ENCODE peak calls at places on chromosomes 7 and 10, in seven cellular contexts. M is psoas muscle, X is AG04450, H is DND-41, D is neuronal stem cell, B is endodermal cell, K is substantia nigra. Y is an unnamed sample.

GRCh38 chr10:114545071-114545470 is 113.0 kb downstream of the ABLIM1 start:
- DNase-seq in M (no peak), X (no peak), H (no peak), D (no peak), B (no peak), K (no peak), Y (no peak)

GRCh38 chr10:133438711-133439273 is 14.4 kb upstream of the SPRN start:
- DNase-seq in M (no peak), X (no peak), H (peak), D (no peak), B (peak), K (no peak), Y (peak)

GRCh38 chr10:43888551-43888950 is 239.9 kb upstream of the ZNF32 start:
- DNase-seq in M (no peak), X (peak), H (no peak), D (no peak), B (no peak), K (no peak), Y (no peak)

GRCh38 chr10:11551915-11552602 is 59.4 kb downstream of the USP6NL start:
- DNase-seq in M (no peak), X (peak), H (no peak), D (no peak), B (no peak), K (no peak), Y (no peak)

GRCh38 chr7:2355079-2356008 is 717 bp downstream of the EIF3B start:
- DNase-seq in M (peak), X (no peak), H (peak), D (no peak), B (peak), K (no peak), Y (no peak)

GRCh38 chr10:110364531-110364937 is 59.8 kb upstream of the SMNDC1 start:
- DNase-seq in M (no peak), X (no peak), H (no peak), D (no peak), B (no peak), K (no peak), Y (no peak)

GRCh38 chr7:31957090-31957720 is 113.0 kb downstream of the PDE1C start:
- DNase-seq in M (no peak), X (no peak), H (no peak), D (no peak), B (no peak), K (no peak), Y (no peak)

GRCh38 chr10:17740668-17741067 is 11.3 kb upstream of the TMEM236 start:
- DNase-seq in M (no peak), X (no peak), H (no peak), D (no peak), B (no peak), K (no peak), Y (no peak)

GRCh38 chr10:95333997-95334792 is 43.4 kb upstream of the PDLIM1 start:
- DNase-seq in M (peak), X (peak), H (no peak), D (no peak), B (no peak), K (no peak), Y (no peak)

GRCh38 chr10:93115661-93116383 is 42.1 kb downstream of the CYP26A1 start:
- DNase-seq in M (peak), X (no peak), H (peak), D (peak), B (peak), K (peak), Y (peak)

DNA sequence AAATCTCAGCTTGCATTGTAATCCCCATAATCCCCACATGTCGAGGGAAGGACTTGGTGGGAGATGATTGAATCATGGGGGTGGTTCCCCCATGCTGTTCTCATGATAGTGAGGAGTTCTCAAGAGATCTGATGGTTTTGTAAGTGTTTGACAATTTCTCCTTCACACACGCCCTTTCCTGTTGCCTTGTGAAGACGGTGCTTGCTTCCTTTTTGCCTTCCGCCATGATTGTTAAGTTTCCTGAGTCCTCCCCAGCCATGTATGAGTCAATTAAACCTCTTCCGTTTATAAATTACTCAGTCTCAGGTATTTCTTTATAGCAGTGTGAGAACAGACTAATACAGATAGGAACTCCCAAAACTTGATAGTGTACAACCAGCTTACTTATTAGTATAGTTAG is 98.6 kb downstream of the CREM start:
- DNase-seq in M (no peak), X (no peak), H (no peak), D (no peak), B (no peak), K (no peak), Y (no peak)
- H3K27ac ChIP-seq in M (no peak), X (no peak), H (no peak), D (no peak), B (no peak), K (no peak), Y (no peak)

DNA sequence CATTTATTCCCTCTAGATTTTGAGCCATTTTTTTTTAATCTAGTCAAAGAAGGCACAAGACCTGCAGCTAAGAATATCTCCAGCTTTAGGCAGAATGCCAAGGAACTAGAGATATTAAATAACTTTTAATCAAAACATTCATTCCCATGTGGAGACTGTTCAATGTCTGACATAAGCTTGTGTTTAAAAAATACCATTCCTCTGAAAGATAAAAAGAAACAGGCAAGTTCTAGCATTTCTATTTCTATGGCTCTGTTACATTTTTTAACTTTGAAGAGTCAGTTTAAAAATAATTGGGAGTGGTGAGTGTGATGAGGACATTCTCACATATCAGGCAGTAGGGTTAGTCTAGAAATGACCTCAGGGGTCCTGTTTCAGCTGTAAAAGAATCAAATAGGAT is 48.0 kb downstream of the RHOBTB1 start:
- DNase-seq in M (no peak), X (peak), H (no peak), D (no peak), B (no peak), K (no peak), Y (no peak)
- H3K27ac ChIP-seq in M (peak), X (no peak), H (no peak), D (no peak), B (no peak), K (no peak), Y (no peak)

GRCh38 chr10:65041307-65041706 is 1520.1 kb downstream of the REEP3 start:
- DNase-seq in M (no peak), X (no peak), H (no peak), D (no peak), B (no peak), K (no peak), Y (no peak)
- H3K27ac ChIP-seq in M (no peak), X (no peak), H (no peak), D (no peak), B (no peak), K (no peak), Y (no peak)

GRCh38 chr10:102691701-102692100 is 22.5 kb downstream of the ARL3 start:
- DNase-seq in M (no peak), X (no peak), H (no peak), D (no peak), B (no peak), K (no peak), Y (no peak)

GRCh38 chr10:102701796-102702195 is 12.4 kb downstream of the ARL3 start:
- DNase-seq in M (no peak), X (no peak), H (no peak), D (no peak), B (no peak), K (no peak), Y (no peak)

GRCh38 chr10:102701272-102701671 is 12.9 kb downstream of the ARL3 start:
- DNase-seq in M (no peak), X (no peak), H (no peak), D (no peak), B (no peak), K (no peak), Y (no peak)

DNA sequence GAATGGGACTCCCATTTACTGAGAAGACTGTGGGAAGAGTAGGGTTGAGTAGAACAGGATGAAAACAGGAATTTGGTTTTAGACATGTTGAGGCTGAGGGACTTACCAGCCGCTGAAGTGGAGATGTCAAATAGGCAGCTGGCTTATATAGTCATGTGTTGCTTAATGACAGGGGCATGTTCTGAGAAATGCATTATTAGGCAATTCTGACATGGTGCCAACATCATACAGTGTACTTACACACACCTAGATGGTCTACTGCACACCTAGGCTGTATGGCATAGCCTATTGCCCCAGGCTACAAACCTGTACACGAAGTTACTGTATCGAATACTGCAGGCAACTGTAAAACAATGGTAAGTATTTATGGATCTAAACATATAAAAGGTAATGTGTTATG is 17.5 kb downstream of the ARL3 start:
- DNase-seq in M (no peak), X (no peak), H (no peak), D (no peak), B (no peak), K (no peak), Y (no peak)
- H3K27ac ChIP-seq in M (no peak), X (no peak), H (no peak), D (no peak), B (no peak), K (no peak), Y (no peak)

GRCh38 chr10:79088176-79088575 is 19.4 kb downstream of the ZMIZ1 start:
- DNase-seq in M (no peak), X (no peak), H (no peak), D (no peak), B (no peak), K (no peak), Y (no peak)

GRCh38 chr10:79090134-79090803 is 21.5 kb downstream of the ZMIZ1 start:
- DNase-seq in M (no peak), X (no peak), H (peak), D (no peak), B (no peak), K (no peak), Y (no peak)

GRCh38 chr10:79088613-79089355 is 20.0 kb downstream of the ZMIZ1 start:
- DNase-seq in M (no peak), X (no peak), H (no peak), D (no peak), B (no peak), K (no peak), Y (no peak)

GRCh38 chr10:79087721-79088120 is 19.0 kb downstream of the ZMIZ1 start:
- DNase-seq in M (no peak), X (no peak), H (no peak), D (no peak), B (no peak), K (no peak), Y (no peak)

DNA sequence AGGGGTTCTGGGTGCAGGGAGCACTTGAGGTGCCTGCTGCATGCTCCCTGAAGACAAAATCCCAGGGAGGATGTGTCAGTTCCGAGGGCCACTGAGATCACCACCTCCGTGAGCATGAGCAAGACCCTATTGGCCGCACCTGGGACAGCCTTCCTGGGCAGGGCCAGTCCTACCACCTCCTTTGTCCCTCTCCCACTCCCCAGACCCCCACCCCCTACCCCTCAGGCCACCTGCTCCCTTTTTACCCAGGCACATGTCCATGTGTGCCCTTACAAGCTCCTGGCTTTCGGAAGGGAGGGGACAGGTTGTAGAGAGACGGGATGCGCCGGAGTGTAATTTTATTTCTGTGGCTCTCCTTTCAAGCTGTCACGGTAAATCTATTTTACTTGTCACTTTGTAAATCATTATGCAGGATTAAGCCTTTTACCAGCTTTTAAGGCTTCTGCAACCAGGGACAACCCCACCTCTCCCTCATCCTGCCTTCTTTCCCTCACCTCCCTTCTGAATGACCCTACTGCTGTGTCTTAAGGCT is 20.9 kb downstream of the ZMIZ1 start:
- DNase-seq in M (no peak), X (no peak), H (no peak), D (no peak), B (no peak), K (no peak), Y (no peak)
- H3K27ac ChIP-seq in M (no peak), X (peak), H (no peak), D (no peak), B (no peak), K (no peak), Y (no peak)

DNA sequence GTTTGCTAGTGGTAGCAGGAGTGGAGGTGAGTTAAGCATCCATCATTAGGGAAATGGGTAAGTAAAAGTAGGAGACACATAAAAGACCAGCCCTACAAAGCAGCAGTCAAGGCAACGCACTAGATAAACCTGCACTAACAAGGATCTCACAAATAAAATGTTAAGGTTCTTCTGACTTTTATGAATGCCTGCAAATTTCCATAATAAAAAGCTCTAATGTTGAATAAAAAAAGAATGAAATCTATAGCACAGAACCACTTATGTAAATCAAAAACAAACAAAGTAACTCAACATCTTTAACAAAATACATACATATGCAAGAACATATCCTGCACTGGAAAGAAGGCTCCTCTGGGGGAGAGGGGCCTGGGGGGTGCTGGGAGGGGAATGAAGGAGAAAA is 4.6 kb downstream of the SGMS1 start:
- DNase-seq in M (no peak), X (no peak), H (no peak), D (no peak), B (no peak), K (no peak), Y (no peak)
- H3K27ac ChIP-seq in M (peak), X (no peak), H (no peak), D (no peak), B (no peak), K (peak), Y (no peak)

DNA sequence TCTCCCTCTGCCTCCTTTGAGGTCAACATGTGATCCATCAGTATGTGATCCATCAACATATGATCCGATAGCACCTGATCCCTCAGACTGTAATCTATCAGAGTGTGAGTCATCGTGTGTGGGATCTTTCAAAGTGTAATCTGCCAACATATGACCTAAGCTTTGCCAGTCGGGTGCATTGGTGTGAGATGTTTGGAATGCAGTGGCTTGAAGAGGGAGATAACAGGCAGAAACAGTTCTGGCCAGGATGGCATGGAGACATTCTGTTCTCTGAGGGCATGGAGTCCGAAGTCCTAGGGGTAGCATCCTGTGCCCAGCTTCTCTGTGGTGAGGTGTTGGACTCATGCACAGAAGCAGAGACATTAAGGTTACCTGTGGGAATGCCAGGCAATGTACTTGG is 217.7 kb upstream of the ETV1 start:
- DNase-seq in M (no peak), X (no peak), H (no peak), D (no peak), B (no peak), K (no peak), Y (no peak)
- H3K27ac ChIP-seq in M (no peak), X (no peak), H (no peak), D (no peak), B (no peak), K (no peak), Y (no peak)

DNA sequence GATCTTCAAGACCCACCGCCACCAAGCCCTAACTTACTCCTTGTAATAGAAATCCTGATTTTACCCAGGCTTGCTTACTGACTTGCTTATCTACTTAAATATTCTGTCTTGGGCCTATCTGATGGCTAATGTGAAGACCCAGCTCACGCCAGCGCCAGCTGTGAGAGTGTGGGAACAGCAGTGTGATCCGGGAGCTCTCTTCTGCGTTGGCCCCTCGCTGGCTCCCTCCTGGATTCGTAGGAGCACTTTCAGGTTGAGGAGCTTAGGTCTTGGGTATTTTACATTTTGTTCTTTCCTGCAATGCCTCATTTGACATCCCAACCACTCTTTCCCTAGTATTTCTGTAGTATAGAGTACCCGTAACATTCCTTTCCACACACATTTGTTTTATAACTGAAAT is 51.7 kb downstream of the CREM start:
- DNase-seq in M (no peak), X (no peak), H (no peak), D (no peak), B (peak), K (no peak), Y (no peak)
- H3K27ac ChIP-seq in M (no peak), X (no peak), H (no peak), D (no peak), B (no peak), K (no peak), Y (no peak)

DNA sequence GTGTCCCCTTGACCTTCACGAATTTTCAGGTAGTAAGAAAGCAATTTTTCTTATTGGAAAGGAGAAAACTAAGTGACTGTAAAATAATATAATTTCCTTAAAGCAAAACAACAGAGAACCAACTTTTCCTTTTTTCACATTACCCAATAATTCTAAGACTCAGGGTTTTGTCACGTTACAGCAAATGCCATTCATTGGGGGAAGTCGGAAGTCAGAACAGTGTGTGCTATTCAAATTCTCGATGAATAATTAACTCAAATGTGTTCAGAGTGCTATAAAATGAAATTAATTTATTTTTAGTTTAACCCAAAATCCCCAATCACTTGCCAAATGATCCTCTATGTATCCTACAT is 40.0 kb downstream of the DIP2C start:
- DNase-seq in M (no peak), X (no peak), H (no peak), D (no peak), B (no peak), K (no peak), Y (no peak)
- H3K27ac ChIP-seq in M (no peak), X (no peak), H (no peak), D (no peak), B (no peak), K (peak), Y (no peak)

GRCh38 chr10:3486346-3487065 is 298.5 kb downstream of the KLF6 start:
- DNase-seq in M (no peak), X (no peak), H (no peak), D (peak), B (peak), K (no peak), Y (no peak)

GRCh38 chr10:3487228-3487627 is 297.8 kb downstream of the KLF6 start:
- DNase-seq in M (no peak), X (no peak), H (no peak), D (no peak), B (no peak), K (no peak), Y (no peak)

GRCh38 chr10:3485287-3485686 is 299.7 kb downstream of the KLF6 start:
- DNase-seq in M (no peak), X (no peak), H (no peak), D (no peak), B (no peak), K (no peak), Y (no peak)

GRCh38 chr10:3482200-3482993 is 302.6 kb downstream of the KLF6 start:
- DNase-seq in M (peak), X (peak), H (peak), D (peak), B (peak), K (no peak), Y (no peak)

DNA sequence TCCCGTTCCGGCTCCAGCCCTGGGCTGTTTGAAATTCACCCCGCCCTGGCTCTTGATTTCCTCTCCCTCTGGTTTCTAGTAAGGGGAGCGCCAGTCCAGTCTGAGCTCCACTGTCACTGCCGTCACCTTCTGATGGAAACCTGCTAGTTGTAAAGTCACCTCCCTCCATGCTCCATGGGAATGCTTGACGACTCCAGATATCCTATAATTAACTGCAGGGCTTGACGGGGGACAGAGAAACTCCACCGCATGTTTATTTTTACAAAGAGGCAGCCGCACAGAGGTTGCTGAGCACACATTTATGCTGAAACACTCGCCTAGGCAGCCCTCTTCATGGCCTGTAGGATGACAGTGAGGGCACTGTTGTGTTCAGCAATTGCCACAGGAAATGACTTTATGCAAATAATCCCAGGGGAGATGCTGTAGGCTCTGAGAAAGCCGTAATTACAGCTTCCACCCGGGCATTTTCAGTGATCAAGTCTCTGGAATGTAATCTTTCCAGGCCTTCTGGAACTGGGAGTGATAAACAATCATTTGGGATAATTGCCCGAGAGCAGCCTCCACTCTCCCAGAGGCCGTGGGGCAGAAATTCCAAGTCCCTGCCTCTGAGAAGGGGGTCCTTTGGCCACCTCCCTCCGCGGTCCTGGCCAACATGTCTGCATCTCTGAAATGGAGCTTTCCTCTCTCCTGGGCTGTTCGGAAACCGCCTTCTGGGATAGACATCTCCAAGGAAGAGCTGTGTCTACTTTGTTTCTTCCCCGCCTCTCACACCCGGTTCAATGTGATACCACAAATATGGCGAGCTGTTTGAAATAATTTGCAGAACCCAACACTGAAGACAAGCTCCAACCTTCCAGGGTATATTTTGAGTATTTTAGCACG is 300.5 kb downstream of the KLF6 start:
- DNase-seq in M (no peak), X (no peak), H (peak), D (no peak), B (no peak), K (no peak), Y (no peak)
- H3K27ac ChIP-seq in M (no peak), X (peak), H (peak), D (no peak), B (no peak), K (no peak), Y (no peak)